ENCODE peak calls at places on chromosome 14, in ten cellular contexts. Y, F, I, A, S, J, Z, T, D and K are unnamed samples.
A peak's percentile ranks its signal among the peaks of the same experiment; 100 is the strongest.

GRCh38 chr14:67630186-67630585 is 10.5 kb downstream of the ARG2 start:
- DNase-seq in F (no peak), Y (no peak), I (no peak), T (no peak), J (no peak), A (no peak), D (no peak), Z (no peak), S (no peak), K (no peak)

GRCh38 chr14:20848316-20848954 is 42.8 kb upstream of the RNASE3 start:
- DNase-seq in Y (peak; percentile 72), F (no peak), D (peak; percentile 12), Z (no peak), I (no peak), J (no peak), T (no peak), A (no peak), S (no peak), K (no peak)

GRCh38 chr14:74593241-74593985 is 18.6 kb downstream of the LTBP2 start:
- DNase-seq in T (no peak), Y (peak; percentile 79), J (no peak), D (no peak), Z (no peak), I (no peak), F (no peak), A (no peak), S (no peak), K (no peak)

GRCh38 chr14:89672636-89673279 is 255.7 kb upstream of the FOXN3 start:
- DNase-seq in T (peak; percentile 8), F (no peak), D (peak; percentile 16), S (peak; percentile 82), A (no peak), Y (no peak), Z (no peak), I (no peak), J (no peak), K (no peak)

GRCh38 chr14:79018846-79019245 is 848.7 kb downstream of the NRXN3 start:
- DNase-seq in Z (no peak), A (no peak), D (peak; percentile 54), S (no peak), Y (peak; percentile 70), T (no peak), F (no peak), I (no peak), J (no peak), K (no peak)

GRCh38 chr14:58362798-58363412 is 32.8 kb upstream of the TOMM20L start:
- DNase-seq in I (no peak), J (peak; percentile 11), A (no peak), Z (peak; percentile 42), S (no peak), F (no peak), Y (peak; percentile 33), D (peak; percentile 27), T (peak; percentile 5), K (peak; percentile 78)

GRCh38 chr14:96268426-96269358 is 12.7 kb downstream of the BDKRB1 start:
- DNase-seq in A (no peak), J (no peak), I (no peak), Y (peak; percentile 98), Z (no peak), D (peak; percentile 98), F (no peak), S (peak; percentile 66), T (no peak), K (no peak)

GRCh38 chr14:99036594-99037293 is 235.3 kb downstream of the BCL11B start:
- DNase-seq in Z (no peak), T (no peak), J (no peak), A (no peak), D (no peak), F (no peak), I (no peak), S (no peak), Y (no peak), K (no peak)

GRCh38 chr14:23352506-23353432 is at the start of gene SLC22A17:
- DNase-seq in Z (no peak), A (peak; percentile 42), D (peak; percentile 82), Y (peak; percentile 85), S (peak; percentile 67), F (peak; percentile 13), T (peak; percentile 79), I (no peak), J (peak; percentile 73), K (peak; percentile 96)

GRCh38 chr14:95862243-95862642 is 14.4 kb upstream of the TUNAR start:
- DNase-seq in Z (peak; percentile 17), A (no peak), D (no peak), S (no peak), J (no peak), Y (peak; percentile 2), T (no peak), F (no peak), I (no peak), K (no peak)

GRCh38 chr14:99910337-99911268 is 117.4 kb downstream of the EML1 start:
- DNase-seq in D (peak; percentile 81), F (no peak), Y (peak; percentile 90), I (no peak), T (no peak), Z (no peak), S (no peak), A (no peak), J (no peak), K (peak; percentile 76)